ENCODE peak calls at places on chromosomes 12 and 14, in five cellular contexts. U is HepG2, H is GM12878, Z is A549, X is K562. E is an unnamed sample.

GRCh38 chr12:94100254-94100653 is 48.1 kb upstream of the PLXNC1 start:
- DNase-seq in U (no peak), H (no peak), Z (peak; percentile 38), X (peak; percentile 15), E (no peak)

GRCh38 chr12:53051058-53051880 is 1.4 kb downstream of the TNS2 start:
- DNase-seq in U (peak; percentile 82), H (no peak), Z (peak; percentile 43), X (no peak), E (no peak)

GRCh38 chr14:35196571-35196970 is 74.2 kb downstream of the PRORP start:
- DNase-seq in U (no peak), H (no peak), Z (peak; percentile 35), X (no peak), E (no peak)

GRCh38 chr14:22039938-22040780 is 366.5 kb upstream of the OR4E1 start:
- DNase-seq in U (peak; percentile 26), H (no peak), Z (peak; percentile 18), X (no peak), E (peak; percentile 27)

GRCh38 chr12:123973552-123974341 is 732 bp downstream of the ZNF664 start:
- DNase-seq in U (peak; percentile 21), H (no peak), Z (peak; percentile 39), X (no peak), E (peak; percentile 70)

GRCh38 chr12:116384629-116385485 is 107.4 kb upstream of the MED13L start:
- DNase-seq in U (no peak), H (no peak), Z (peak; percentile 42), X (peak; percentile 31), E (peak; percentile 77)

GRCh38 chr14:70821916-70822705 is 12.8 kb upstream of the MAP3K9 start:
- DNase-seq in U (no peak), H (no peak), Z (peak; percentile 42), X (peak; percentile 27), E (peak; percentile 77)

GRCh38 chr14:90513151-90514014 is 116.6 kb downstream of the CALM1 start:
- DNase-seq in U (peak; percentile 93), H (no peak), Z (peak; percentile 73), X (no peak), E (peak; percentile 75)

GRCh38 chr14:22178330-22178981 is 410.6 kb downstream of the DAD1 start:
- DNase-seq in U (no peak), H (no peak), Z (no peak), X (no peak), E (no peak)

GRCh38 chr12:106522708-106523107 is 60.1 kb upstream of the RFX4 start:
- DNase-seq in U (no peak), H (no peak), Z (peak; percentile 36), X (no peak), E (no peak)

GRCh38 chr14:90295870-90296516 is 35.7 kb downstream of the NRDE2 start:
- DNase-seq in U (no peak), H (no peak), Z (no peak), X (no peak), E (no peak)

GRCh38 chr12:124411291-124411878 is 116.5 kb downstream of the RFLNA start:
- DNase-seq in U (no peak), H (no peak), Z (peak; percentile 57), X (no peak), E (no peak)

GRCh38 chr12:13982010-13982409 is 608 bp upstream of the GRIN2B start:
- DNase-seq in U (no peak), H (no peak), Z (peak; percentile 81), X (peak; percentile 11), E (peak; percentile 88)

GRCh38 chr12:13976880-13977279 is 4.5 kb downstream of the GRIN2B start:
- DNase-seq in U (no peak), H (no peak), Z (no peak), X (no peak), E (no peak)

GRCh38 chr12:13980548-13981295 is 680 bp downstream of the GRIN2B start:
- DNase-seq in U (no peak), H (no peak), Z (peak; percentile 18), X (no peak), E (peak; percentile 60)

GRCh38 chr12:13986031-13986430 is 4.6 kb upstream of the GRIN2B start:
- DNase-seq in U (no peak), H (no peak), Z (no peak), X (no peak), E (no peak)

GRCh38 chr12:13981296-13981962 is at the start of gene GRIN2B:
- DNase-seq in U (no peak), H (no peak), Z (peak; percentile 53), X (no peak), E (peak; percentile 76)
- TF ChIP-seq JUNB in U (no peak), H (no peak), Z (no peak), X (no peak), E (no peak)

DNA sequence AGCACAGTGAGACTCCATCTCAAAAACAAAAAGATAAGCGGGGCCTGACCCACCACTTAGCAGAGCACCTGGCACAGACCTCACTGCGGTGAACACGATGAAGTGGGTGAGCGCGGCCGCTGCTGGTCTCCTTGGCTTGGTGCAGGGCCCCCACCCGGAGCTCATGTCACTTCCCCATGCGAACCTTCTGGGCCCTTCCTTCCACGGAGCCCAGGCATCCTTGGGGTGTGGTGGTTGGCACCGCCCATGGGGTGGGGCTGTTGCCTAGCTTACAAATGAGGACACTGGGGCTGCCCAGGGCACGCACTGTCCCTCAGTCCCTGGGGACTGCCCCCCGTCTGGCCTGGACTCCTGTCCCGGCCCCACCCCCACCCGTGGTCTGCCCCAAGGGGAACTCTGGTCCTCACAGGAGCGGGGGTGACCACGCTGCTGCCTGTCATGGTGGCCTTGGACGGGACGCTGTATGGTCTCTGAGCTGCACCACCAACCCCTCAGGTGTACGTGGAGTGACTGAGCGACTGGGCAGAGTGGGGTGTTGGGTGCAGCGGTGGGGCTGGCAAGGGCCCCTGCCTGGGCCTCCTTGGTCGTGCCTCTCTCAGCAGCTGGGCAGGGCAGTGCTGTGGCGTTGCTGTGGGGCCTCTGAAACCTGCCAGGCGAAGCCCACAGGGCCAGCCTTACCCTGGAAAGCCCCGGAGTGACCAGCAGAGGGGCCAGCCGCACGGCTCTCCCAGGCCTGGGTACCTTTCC is 15.3 kb downstream of the FBRSL1 start:
- DNase-seq in U (no peak), H (no peak), Z (no peak), X (no peak), E (no peak)
- TF ChIP-seq JUNB in U (no peak), H (no peak), Z (no peak), X (no peak), E (no peak)

GRCh38 chr12:49092816-49093406 is 1.7 kb downstream of the DHH start:
- DNase-seq in U (no peak), H (no peak), Z (no peak), X (no peak), E (no peak)

GRCh38 chr12:49091836-49092085 is 2.8 kb downstream of the DHH start:
- DNase-seq in U (no peak), H (no peak), Z (no peak), X (no peak), E (no peak)

GRCh38 chr12:49091056-49091835 is 3.4 kb downstream of the DHH start:
- DNase-seq in U (no peak), H (no peak), Z (no peak), X (no peak), E (peak; percentile 14)

GRCh38 chr12:49093746-49094103 is 876 bp downstream of the DHH start:
- DNase-seq in U (no peak), H (no peak), Z (no peak), X (no peak), E (peak; percentile 38)

GRCh38 chr12:49092086-49092815 is 2.4 kb downstream of the DHH start:
- DNase-seq in U (peak; percentile 51), H (no peak), Z (peak; percentile 68), X (peak; percentile 93), E (peak; percentile 90)
- TF ChIP-seq JUNB in U (no peak), H (no peak), Z (no peak), X (no peak), E (no peak)

GRCh38 chr12:125773033-125773432 is 707.8 kb downstream of the AACS start:
- DNase-seq in U (peak; percentile 27), H (no peak), Z (peak; percentile 75), X (peak; percentile 52), E (peak; percentile 86)
- TF ChIP-seq JUNB in U (no peak), H (no peak), Z (no peak), X (no peak), E (no peak)

GRCh38 chr12:48291511-48291910 is 59.2 kb downstream of the ZNF641 start:
- DNase-seq in U (no peak), H (no peak), Z (no peak), X (no peak), E (no peak)
- TF ChIP-seq JUNB in U (no peak), H (no peak), Z (no peak), X (no peak), E (no peak)

GRCh38 chr12:104134882-104135281 is 3.1 kb downstream of the NFYB start:
- DNase-seq in U (no peak), H (no peak), Z (no peak), X (no peak), E (no peak)

GRCh38 chr12:104131609-104132008 is 6.4 kb downstream of the NFYB start:
- DNase-seq in U (peak; percentile 65), H (no peak), Z (no peak), X (no peak), E (no peak)

GRCh38 chr12:104133861-104134260 is 4.1 kb downstream of the NFYB start:
- DNase-seq in U (no peak), H (no peak), Z (no peak), X (no peak), E (no peak)

GRCh38 chr12:104132351-104132956 is 5.6 kb downstream of the NFYB start:
- DNase-seq in U (no peak), H (no peak), Z (no peak), X (no peak), E (no peak)

DNA sequence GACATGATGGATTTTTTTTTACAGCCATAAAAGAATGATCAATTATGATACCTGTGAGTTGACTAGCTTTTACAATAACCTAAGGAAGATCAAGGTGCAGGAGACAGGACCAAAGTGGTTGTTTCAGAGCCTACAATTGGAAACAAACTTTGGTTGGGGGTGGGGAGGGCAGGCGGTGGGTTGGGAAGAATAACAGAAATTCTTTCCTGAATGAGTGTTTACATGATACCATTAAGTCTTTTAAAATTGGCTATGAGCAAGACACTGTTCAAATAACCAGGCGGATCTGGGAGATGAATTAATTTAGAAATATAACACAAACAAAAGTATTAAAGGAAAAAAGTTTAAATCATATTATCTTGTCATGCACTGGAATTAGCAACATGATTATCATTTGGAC is 7.2 kb downstream of the NFYB start:
- DNase-seq in U (no peak), H (no peak), Z (no peak), X (no peak), E (no peak)
- TF ChIP-seq JUNB in U (no peak), H (no peak), Z (no peak), X (no peak), E (no peak)

GRCh38 chr14:97851438-97851995 is 1054.3 kb downstream of the VRK1 start:
- DNase-seq in U (no peak), H (no peak), Z (no peak), X (no peak), E (no peak)
- TF ChIP-seq JUNB in U (no peak), H (no peak), Z (no peak), X (no peak), E (no peak)

GRCh38 chr12:41970744-41971143 is 173.9 kb downstream of the GXYLT1 start:
- DNase-seq in U (no peak), H (no peak), Z (no peak), X (no peak), E (no peak)
- TF ChIP-seq JUNB in U (no peak), H (no peak), Z (no peak), X (no peak), E (no peak)